ENCODE peak calls at places on chromosomes 7 and 10, in nine cellular contexts. One of them, this sample, is unnamed. For H3K79me2, the result is how much of the 10 kb centered on the place peaks cover.

GRCh38 chr7:116483271-116483942 is 16.1 kb upstream of the CAV2 start:
- DNase-seq in PC-3: no peak
- DNase-seq in mammary epithelial cell: no peak
- DNase-seq in GM23338: no peak
- DNase-seq in fibroblast of lung: no peak
- DNase-seq in hepatocyte: no peak
- DNase-seq in OCI-LY7: no peak
- DNase-seq in HCT116: no peak
- DNase-seq in neural progenitor cell: no peak
- DNase-seq in this sample: no peak

GRCh38 chr7:142298009-142298408 is 40.2 kb upstream of the PRSS58 start:
- DNase-seq in mammary epithelial cell: peak
- DNase-seq in fibroblast of lung: no peak
- DNase-seq in OCI-LY7: peak
- DNase-seq in hepatocyte: peak
- DNase-seq in GM23338: peak
- DNase-seq in HCT116: peak
- DNase-seq in neural progenitor cell: peak
- DNase-seq in PC-3: peak
- DNase-seq in this sample: peak

GRCh38 chr10:130484131-130484911 is 348.1 kb downstream of the GLRX3 start:
- DNase-seq in mammary epithelial cell: no peak
- DNase-seq in neural progenitor cell: no peak
- DNase-seq in GM23338: no peak
- DNase-seq in PC-3: no peak
- DNase-seq in hepatocyte: no peak
- DNase-seq in fibroblast of lung: no peak
- DNase-seq in OCI-LY7: no peak
- DNase-seq in HCT116: no peak
- DNase-seq in this sample: no peak

GRCh38 chr10:133324198-133324792 is 12.4 kb downstream of the CALY start:
- DNase-seq in OCI-LY7: peak
- DNase-seq in neural progenitor cell: peak
- DNase-seq in GM23338: peak
- DNase-seq in hepatocyte: peak
- DNase-seq in HCT116: no peak
- DNase-seq in mammary epithelial cell: no peak
- DNase-seq in PC-3: peak
- DNase-seq in fibroblast of lung: peak
- DNase-seq in this sample: peak

GRCh38 chr7:34845666-34846361 is 187.8 kb downstream of the NPSR1 start:
- DNase-seq in fibroblast of lung: peak
- DNase-seq in neural progenitor cell: no peak
- DNase-seq in hepatocyte: no peak
- DNase-seq in OCI-LY7: no peak
- DNase-seq in PC-3: peak
- DNase-seq in GM23338: peak
- DNase-seq in HCT116: no peak
- DNase-seq in mammary epithelial cell: peak
- DNase-seq in this sample: no peak

GRCh38 chr10:1400129-1400865 is 337.0 kb downstream of the ADARB2 start:
- DNase-seq in OCI-LY7: no peak
- DNase-seq in PC-3: no peak
- DNase-seq in mammary epithelial cell: no peak
- DNase-seq in hepatocyte: peak
- DNase-seq in GM23338: no peak
- DNase-seq in fibroblast of lung: no peak
- DNase-seq in HCT116: no peak
- DNase-seq in neural progenitor cell: no peak
- DNase-seq in this sample: no peak

GRCh38 chr10:93398528-93398927 is 83.6 kb downstream of the MYOF start:
- DNase-seq in GM23338: no peak
- DNase-seq in neural progenitor cell: no peak
- DNase-seq in hepatocyte: no peak
- DNase-seq in mammary epithelial cell: no peak
- DNase-seq in PC-3: no peak
- DNase-seq in HCT116: no peak
- DNase-seq in OCI-LY7: no peak
- DNase-seq in fibroblast of lung: no peak
- DNase-seq in this sample: no peak

GRCh38 chr7:70298780-70299446 is 700.6 kb downstream of the AUTS2 start:
- DNase-seq in OCI-LY7: no peak
- DNase-seq in PC-3: no peak
- DNase-seq in mammary epithelial cell: peak
- DNase-seq in hepatocyte: no peak
- DNase-seq in fibroblast of lung: no peak
- DNase-seq in neural progenitor cell: no peak
- DNase-seq in HCT116: no peak
- DNase-seq in GM23338: no peak
- DNase-seq in this sample: no peak

GRCh38 chr10:98642281-98642680 is 195.5 kb upstream of the HPS1 start:
- DNase-seq in HCT116: no peak
- DNase-seq in mammary epithelial cell: peak
- DNase-seq in neural progenitor cell: no peak
- DNase-seq in OCI-LY7: no peak
- DNase-seq in PC-3: no peak
- DNase-seq in GM23338: no peak
- DNase-seq in fibroblast of lung: peak
- DNase-seq in hepatocyte: no peak
- DNase-seq in this sample: no peak

GRCh38 chr10:26438534-26439269 is 561 bp downstream of the APBB1IP start:
- DNase-seq in HCT116: no peak
- DNase-seq in mammary epithelial cell: no peak
- DNase-seq in hepatocyte: peak
- DNase-seq in GM23338: peak
- DNase-seq in neural progenitor cell: peak
- DNase-seq in PC-3: no peak
- DNase-seq in OCI-LY7: peak
- DNase-seq in fibroblast of lung: peak
- DNase-seq in this sample: peak

DNA sequence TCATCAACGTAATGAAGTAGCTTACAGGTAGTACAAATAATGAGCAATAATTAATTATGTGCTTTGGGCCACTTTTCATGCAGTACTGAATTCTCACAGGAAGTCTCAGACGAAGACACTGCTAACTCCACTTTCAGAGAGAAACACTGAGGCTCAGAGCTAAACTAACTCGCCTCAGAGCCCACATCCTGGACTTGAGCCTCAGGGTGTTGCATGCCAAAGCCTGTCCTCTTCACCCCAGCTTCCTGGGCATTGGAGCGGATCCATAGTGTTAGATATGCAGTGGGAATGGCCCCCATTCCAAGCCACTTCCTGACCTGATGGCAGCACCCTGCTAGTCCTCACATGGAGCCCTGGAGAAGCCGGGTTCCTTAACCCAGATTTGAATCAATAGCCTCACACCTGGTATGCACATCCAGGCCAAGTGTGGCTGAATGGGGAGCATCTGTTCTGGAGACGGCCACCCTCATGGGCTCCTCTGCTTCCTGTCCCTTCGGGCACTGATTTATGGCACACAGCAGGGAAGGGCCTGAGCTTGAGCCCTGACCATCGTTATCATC is 265.1 kb upstream of the ZNF32 start:
- DNase-seq in OCI-LY7: peak
- DNase-seq in hepatocyte: no peak
- DNase-seq in mammary epithelial cell: peak
- DNase-seq in HCT116: no peak
- DNase-seq in PC-3: no peak
- DNase-seq in fibroblast of lung: no peak
- DNase-seq in GM23338: no peak
- DNase-seq in neural progenitor cell: no peak
- DNase-seq in this sample: no peak
- H2AFZ ChIP-seq in OCI-LY7: no peak
- H2AFZ ChIP-seq in hepatocyte: no peak
- H2AFZ ChIP-seq in mammary epithelial cell: peak
- H2AFZ ChIP-seq in HCT116: no peak
- H2AFZ ChIP-seq in PC-3: no peak
- H2AFZ ChIP-seq in fibroblast of lung: no peak
- H2AFZ ChIP-seq in GM23338: no peak
- H2AFZ ChIP-seq in neural progenitor cell: no peak
- H2AFZ ChIP-seq in this sample: no peak

GRCh38 chr10:125128397-125129075 is 31.8 kb downstream of the CTBP2 start:
- DNase-seq in OCI-LY7: no peak
- DNase-seq in neural progenitor cell: no peak
- DNase-seq in GM23338: no peak
- DNase-seq in mammary epithelial cell: no peak
- DNase-seq in HCT116: no peak
- DNase-seq in PC-3: no peak
- DNase-seq in hepatocyte: no peak
- DNase-seq in fibroblast of lung: no peak
- DNase-seq in this sample: no peak
- H3K79me2 ChIP-seq in OCI-LY7: under half
- H3K79me2 ChIP-seq in neural progenitor cell: half or more
- H3K79me2 ChIP-seq in GM23338: half or more
- H3K79me2 ChIP-seq in mammary epithelial cell: half or more
- H3K79me2 ChIP-seq in HCT116: half or more
- H3K79me2 ChIP-seq in PC-3: half or more
- H3K79me2 ChIP-seq in hepatocyte: half or more
- H3K79me2 ChIP-seq in fibroblast of lung: half or more
- H3K79me2 ChIP-seq in this sample: half or more

DNA sequence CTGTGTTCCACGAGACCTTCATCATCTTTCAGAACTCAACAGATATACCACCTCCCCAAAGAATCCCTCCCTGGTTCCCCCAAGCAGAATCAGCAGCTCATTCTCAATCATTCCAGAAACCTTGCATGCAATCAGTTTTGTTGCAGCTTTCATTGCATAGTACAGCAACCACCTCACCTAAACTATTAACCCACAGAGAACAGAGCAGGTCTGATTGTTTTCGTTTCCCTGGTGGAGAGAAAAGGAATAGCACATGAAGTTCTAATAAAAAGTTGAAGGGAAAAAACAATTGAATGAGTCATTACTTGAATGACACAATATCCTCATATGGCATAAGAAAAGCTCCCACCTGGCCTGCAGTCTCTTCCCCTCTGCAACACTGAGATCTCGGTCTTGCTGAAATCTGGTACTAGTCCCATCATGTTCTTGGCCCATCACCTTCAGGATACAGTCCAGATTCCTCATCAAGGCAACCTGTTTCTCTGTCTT is 147.1 kb upstream of the GDF10 start:
- DNase-seq in hepatocyte: no peak
- DNase-seq in fibroblast of lung: no peak
- DNase-seq in OCI-LY7: no peak
- DNase-seq in mammary epithelial cell: peak
- DNase-seq in HCT116: peak
- DNase-seq in neural progenitor cell: no peak
- DNase-seq in PC-3: peak
- DNase-seq in GM23338: peak
- DNase-seq in this sample: no peak
- TF ChIP-seq CTCF in hepatocyte: no peak
- TF ChIP-seq CTCF in fibroblast of lung: peak
- TF ChIP-seq CTCF in OCI-LY7: peak
- TF ChIP-seq CTCF in mammary epithelial cell: peak
- TF ChIP-seq CTCF in HCT116: no peak
- TF ChIP-seq CTCF in neural progenitor cell: peak
- TF ChIP-seq CTCF in PC-3: peak
- TF ChIP-seq CTCF in GM23338: peak
- TF ChIP-seq CTCF in this sample: peak

GRCh38 chr10:9239298-9239697 is 1184.8 kb downstream of the GATA3 start:
- DNase-seq in OCI-LY7: no peak
- DNase-seq in mammary epithelial cell: no peak
- DNase-seq in neural progenitor cell: no peak
- DNase-seq in fibroblast of lung: peak
- DNase-seq in GM23338: no peak
- DNase-seq in hepatocyte: peak
- DNase-seq in PC-3: no peak
- DNase-seq in HCT116: no peak
- DNase-seq in this sample: no peak

GRCh38 chr10:9243861-9244515 is 1189.5 kb downstream of the GATA3 start:
- DNase-seq in HCT116: no peak
- DNase-seq in GM23338: no peak
- DNase-seq in mammary epithelial cell: no peak
- DNase-seq in hepatocyte: no peak
- DNase-seq in OCI-LY7: no peak
- DNase-seq in fibroblast of lung: peak
- DNase-seq in neural progenitor cell: peak
- DNase-seq in PC-3: no peak
- DNase-seq in this sample: no peak

GRCh38 chr10:9234191-9234590 is 1179.7 kb downstream of the GATA3 start:
- DNase-seq in neural progenitor cell: no peak
- DNase-seq in HCT116: no peak
- DNase-seq in GM23338: no peak
- DNase-seq in PC-3: no peak
- DNase-seq in fibroblast of lung: no peak
- DNase-seq in mammary epithelial cell: no peak
- DNase-seq in OCI-LY7: no peak
- DNase-seq in hepatocyte: no peak
- DNase-seq in this sample: no peak

GRCh38 chr10:9238041-9238440 is 1183.6 kb downstream of the GATA3 start:
- DNase-seq in HCT116: no peak
- DNase-seq in PC-3: peak
- DNase-seq in hepatocyte: no peak
- DNase-seq in OCI-LY7: no peak
- DNase-seq in mammary epithelial cell: no peak
- DNase-seq in GM23338: no peak
- DNase-seq in fibroblast of lung: no peak
- DNase-seq in neural progenitor cell: no peak
- DNase-seq in this sample: no peak
- H2AFZ ChIP-seq in HCT116: no peak
- H2AFZ ChIP-seq in PC-3: no peak
- H2AFZ ChIP-seq in hepatocyte: no peak
- H2AFZ ChIP-seq in OCI-LY7: no peak
- H2AFZ ChIP-seq in mammary epithelial cell: no peak
- H2AFZ ChIP-seq in GM23338: peak
- H2AFZ ChIP-seq in fibroblast of lung: no peak
- H2AFZ ChIP-seq in neural progenitor cell: no peak
- H2AFZ ChIP-seq in this sample: no peak

DNA sequence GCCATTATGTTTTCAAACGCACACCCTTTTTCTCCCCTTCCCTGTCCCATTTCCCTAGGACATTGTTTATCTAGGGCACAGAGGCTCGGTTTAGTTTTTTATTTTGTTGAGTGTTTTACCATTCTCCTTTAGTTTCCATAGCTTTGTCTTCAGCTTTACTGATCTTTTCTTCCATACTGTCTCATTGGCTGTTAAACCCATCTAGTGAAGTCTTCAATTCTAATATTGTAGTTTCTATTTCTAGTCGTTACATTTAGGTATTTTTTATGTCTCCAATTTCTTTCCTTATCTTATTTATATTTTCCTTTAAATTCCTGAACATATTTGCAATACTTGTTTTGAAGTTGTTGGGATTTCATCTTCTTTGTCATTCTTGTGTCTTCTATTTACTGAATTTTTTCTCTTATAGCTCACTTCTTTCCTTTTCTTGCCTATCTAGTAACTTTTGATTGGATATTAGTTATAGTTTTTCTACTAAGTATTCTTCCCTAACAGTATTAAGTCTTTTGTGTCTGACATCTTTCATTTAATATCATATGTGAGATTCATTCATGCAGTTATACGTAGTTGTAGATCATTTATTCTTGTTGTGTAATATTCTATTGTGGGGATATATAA is 41.0 kb upstream of the SH2D4B start:
- DNase-seq in hepatocyte: no peak
- DNase-seq in neural progenitor cell: no peak
- DNase-seq in HCT116: no peak
- DNase-seq in mammary epithelial cell: no peak
- DNase-seq in GM23338: no peak
- DNase-seq in PC-3: no peak
- DNase-seq in fibroblast of lung: no peak
- DNase-seq in OCI-LY7: no peak
- DNase-seq in this sample: no peak
- H3K79me2 ChIP-seq in hepatocyte: half or more
- H3K79me2 ChIP-seq in neural progenitor cell: half or more
- H3K79me2 ChIP-seq in HCT116: half or more
- H3K79me2 ChIP-seq in mammary epithelial cell: half or more
- H3K79me2 ChIP-seq in GM23338: half or more
- H3K79me2 ChIP-seq in PC-3: under half
- H3K79me2 ChIP-seq in fibroblast of lung: under half
- H3K79me2 ChIP-seq in OCI-LY7: under half
- H3K79me2 ChIP-seq in this sample: under half

This sample was measured in H9.